ENCODE peak calls at places on chromosomes 3 and 15, in seven cellular contexts. I is caudate nucleus; T is T-helper 17 cell; M is NCI-H82; R is IMR-90; A is fibroblast of pulmonary artery; J is stimulated activated CD4-positive, alpha-beta T cell treated with anti-CD3 and anti-CD28 coated beads, Interleukin-4, amount 100 ng/mL, for 24 hours. P is an unnamed sample.

GRCh38 chr3:54917862-54918261 is 10.0 kb downstream of the LRTM1 start:
- DNase-seq in A (no peak), R (no peak), I (no peak), J (no peak), T (no peak), M (no peak), P (no peak)

GRCh38 chr3:116579843-116580242 is 129.7 kb upstream of the TUSC7 start:
- DNase-seq in A (peak), J (no peak), I (no peak), M (peak), R (peak), T (no peak), P (no peak)

GRCh38 chr15:80478075-80478474 is 73.9 kb downstream of the ARNT2 start:
- DNase-seq in A (peak), T (no peak), M (no peak), J (no peak), I (no peak), R (peak), P (peak)

GRCh38 chr3:48417529-48418108 is 12.3 kb downstream of the PLXNB1 start:
- DNase-seq in I (no peak), T (no peak), A (no peak), M (no peak), J (no peak), R (no peak), P (no peak)

GRCh38 chr3:95172144-95172543 is 1109.3 kb downstream of the NSUN3 start:
- DNase-seq in R (no peak), I (no peak), J (no peak), M (no peak), T (no peak), A (no peak), P (no peak)

GRCh38 chr15:67829647-67830504 is 4.6 kb downstream of the SKOR1 start:
- DNase-seq in J (no peak), M (no peak), I (no peak), A (no peak), R (no peak), T (no peak), P (no peak)

GRCh38 chr3:186107148-186108105 is 1.5 kb downstream of the ETV5 start:
- DNase-seq in T (peak), M (peak), J (peak), I (peak), A (peak), R (peak), P (peak)

GRCh38 chr15:49423021-49423420 is at the start of gene FGF7:
- DNase-seq in T (no peak), R (peak), J (no peak), I (no peak), M (peak), A (peak), P (peak)

GRCh38 chr15:55742927-55743614 is at the start of gene PRTG:
- DNase-seq in T (no peak), J (no peak), I (no peak), R (peak), A (peak), M (peak), P (peak)

GRCh38 chr15:48695088-48695834 is 49.8 kb upstream of the FBN1 start:
- DNase-seq in I (no peak), T (no peak), J (no peak), R (peak), M (no peak), A (peak), P (peak)

GRCh38 chr3:17478673-17479072 is 263.8 kb downstream of the TBC1D5 start:
- DNase-seq in I (no peak), M (no peak), R (peak), J (no peak), A (peak), T (no peak), P (peak)

GRCh38 chr15:32918481-32919026 is 200.8 kb downstream of the GREM1 start:
- DNase-seq in J (no peak), I (no peak), M (no peak), R (no peak), T (no peak), A (no peak), P (no peak)

GRCh38 chr15:71709808-71710418 is 100.4 kb upstream of the NR2E3 start:
- DNase-seq in R (no peak), A (no peak), M (no peak), T (no peak), J (no peak), I (no peak), P (no peak)

P was measured in amniotic epithelial cell.